ENCODE peak calls at places on chromosomes 12 and 14, in four cellular contexts. F is SK-N-SH, R is astrocyte of the cerebellum, P is ovary. W is an unnamed sample.

GRCh38 chr12:53643232-53643992 is 17.2 kb upstream of the ATF7 start:
- DNase-seq in F (no peak), R (no peak), P (no peak), W (no peak)

GRCh38 chr12:112768278-112768677 is 23.3 kb upstream of the RPH3A start:
- DNase-seq in F (no peak), R (no peak), P (no peak), W (no peak)

GRCh38 chr12:15928345-15928744 is 17.2 kb downstream of the DERA start:
- DNase-seq in F (no peak), R (peak; percentile 19), P (no peak), W (no peak)

GRCh38 chr14:106872619-106873446 is 1346.5 kb downstream of the TMEM121 start:
- DNase-seq in F (peak; percentile 66), R (no peak), P (peak; percentile 64), W (peak; percentile 67)

GRCh38 chr12:127729381-127729780 is 537.6 kb upstream of the TMEM132C start:
- DNase-seq in F (no peak), R (peak; percentile 26), P (no peak), W (no peak)

GRCh38 chr14:63840981-63841380 is 11.8 kb upstream of the SYNE2 start:
- DNase-seq in F (no peak), R (no peak), P (no peak), W (peak; percentile 53)

GRCh38 chr12:14601692-14602091 is 34.0 kb upstream of the PLBD1 start:
- DNase-seq in F (no peak), R (no peak), P (no peak), W (no peak)

GRCh38 chr14:99764222-99764706 is 28.9 kb upstream of the EML1 start:
- DNase-seq in F (no peak), R (no peak), P (no peak), W (no peak)

GRCh38 chr14:29896354-29896768 is 31.3 kb downstream of the PRKD1 start:
- DNase-seq in F (no peak), R (no peak), P (no peak), W (no peak)

GRCh38 chr12:129401572-129401971 is 502.3 kb downstream of the TMEM132D start:
- DNase-seq in F (no peak), R (no peak), P (no peak), W (no peak)

GRCh38 chr12:68769941-68770340 is 24.0 kb downstream of the SLC35E3 start:
- DNase-seq in F (no peak), R (no peak), P (no peak), W (no peak)

GRCh38 chr14:99698642-99699041 is 14.5 kb downstream of the CYP46A1 start:
- DNase-seq in F (no peak), R (no peak), P (no peak), W (no peak)

GRCh38 chr14:99688629-99689028 is 4.5 kb downstream of the CYP46A1 start:
- DNase-seq in F (no peak), R (no peak), P (no peak), W (no peak)

GRCh38 chr12:109652233-109652772 is 61.3 kb upstream of the FAM222A start:
- DNase-seq in F (no peak), R (no peak), P (no peak), W (peak; percentile 49)

GRCh38 chr12:88334271-88334670 is 192.2 kb downstream of the TMTC3 start:
- DNase-seq in F (no peak), R (peak; percentile 13), P (peak; percentile 32), W (no peak)

GRCh38 chr12:63223128-63223527 is 72.1 kb upstream of the AVPR1A start:
- DNase-seq in F (no peak), R (no peak), P (no peak), W (no peak)

GRCh38 chr12:128687851-128688250 is 135.9 kb downstream of the SLC15A4 start:
- DNase-seq in F (no peak), R (no peak), P (no peak), W (no peak)

GRCh38 chr14:67551940-67552339 is 18.9 kb downstream of the PLEKHH1 start:
- DNase-seq in F (no peak), R (no peak), P (no peak), W (no peak)

GRCh38 chr14:91270188-91270587 is 25.7 kb upstream of the GPR68 start:
- DNase-seq in F (no peak), R (no peak), P (no peak), W (no peak)

GRCh38 chr12:67920432-67920831 is 68.8 kb upstream of the IFNG-AS1 start:
- DNase-seq in F (no peak), R (no peak), P (no peak), W (no peak)

GRCh38 chr12:108634225-108634795 is 616 bp upstream of the SELPLG start:
- DNase-seq in F (no peak), R (no peak), P (no peak), W (no peak)

GRCh38 chr14:104319489-104320241 is 181.3 kb downstream of the KIF26A start:
- DNase-seq in F (no peak), R (no peak), P (no peak), W (peak; percentile 47)

GRCh38 chr14:100406505-100407131 is 83.5 kb downstream of the SLC25A47 start:
- DNase-seq in F (no peak), R (no peak), P (no peak), W (no peak)

GRCh38 chr14:75871181-75871880 is 110.5 kb downstream of the TGFB3 start:
- DNase-seq in F (no peak), R (no peak), P (no peak), W (peak; percentile 7)

GRCh38 chr12:52813885-52814709 is at the start of gene KRT4:
- DNase-seq in F (no peak), R (no peak), P (no peak), W (no peak)

GRCh38 chr14:105884808-105885281 is 358.5 kb downstream of the TMEM121 start:
- DNase-seq in F (no peak), R (no peak), P (peak; percentile 4), W (peak; percentile 8)

GRCh38 chr14:26917086-26917485 is 319.3 kb upstream of the NOVA1 start:
- DNase-seq in F (peak; percentile 1), R (peak; percentile 15), P (peak; percentile 16), W (no peak)

GRCh38 chr14:52355016-52355430 is 40.9 kb downstream of the PTGER2 start:
- DNase-seq in F (no peak), R (peak; percentile 95), P (no peak), W (no peak)

GRCh38 chr12:121576851-121577391 is 3.9 kb downstream of the KDM2B start:
- DNase-seq in F (no peak), R (peak; percentile 36), P (peak; percentile 45), W (no peak)
- H3K4me3 ChIP-seq in F (peak overlapping the region; percentile 55), R (peak overlapping the region; percentile 11), P (no peak overlapping the region), W (no peak overlapping the region)

GRCh38 chr12:111570090-111570961 is 28.8 kb downstream of the ATXN2 start:
- DNase-seq in F (no peak), R (peak; percentile 53), P (no peak), W (no peak)

GRCh38 chr12:111574797-111575443 is 24.2 kb downstream of the ATXN2 start:
- DNase-seq in F (no peak), R (no peak), P (no peak), W (no peak)

GRCh38 chr12:111569363-111570089 is 29.6 kb downstream of the ATXN2 start:
- DNase-seq in F (no peak), R (no peak), P (no peak), W (no peak)
- H3K4me3 ChIP-seq in F (no peak overlapping the region), R (no peak overlapping the region), P (no peak overlapping the region), W (no peak overlapping the region)

GRCh38 chr12:2825133-2825532 is 9.7 kb downstream of the NRIP2 start:
- DNase-seq in F (no peak), R (no peak), P (no peak), W (no peak)

GRCh38 chr12:2824541-2824940 is 10.3 kb downstream of the NRIP2 start:
- DNase-seq in F (no peak), R (no peak), P (no peak), W (no peak)

GRCh38 chr12:2820432-2820831 is 8.0 kb downstream of the ITFG2 start:
- DNase-seq in F (no peak), R (no peak), P (no peak), W (no peak)

GRCh38 chr12:2823483-2823882 is 11.0 kb downstream of the ITFG2 start:
- DNase-seq in F (no peak), R (no peak), P (no peak), W (no peak)

DNA sequence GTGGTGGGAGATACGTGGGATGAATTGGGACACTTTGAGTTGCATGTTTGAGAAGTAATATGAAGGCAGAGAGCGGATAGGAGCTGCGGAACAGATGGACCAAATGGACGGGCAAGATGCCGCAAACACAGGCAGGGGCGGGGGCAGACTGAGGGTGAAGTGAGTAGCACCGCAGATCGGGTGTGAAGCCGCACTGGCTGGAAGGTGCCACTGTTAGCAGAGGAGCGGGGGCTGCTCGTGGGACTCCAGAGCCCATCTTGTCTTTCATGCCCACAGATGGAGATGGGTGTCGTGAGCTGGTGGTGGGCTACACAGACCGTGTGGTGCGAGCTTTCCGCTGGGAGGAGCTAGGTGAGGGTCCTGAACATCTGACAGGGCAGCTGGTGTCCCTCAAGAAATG is 7.3 kb downstream of the ITFG2 start:
- DNase-seq in F (no peak), R (no peak), P (no peak), W (no peak)
- H3K4me3 ChIP-seq in F (no peak overlapping the region), R (no peak overlapping the region), P (no peak overlapping the region), W (no peak overlapping the region)

GRCh38 chr12:6823161-6824084 is 1.8 kb downstream of the GPR162 start:
- DNase-seq in F (no peak), R (no peak), P (no peak), W (no peak)
- H3K4me3 ChIP-seq in F (no peak overlapping the region), R (no peak overlapping the region), P (no peak overlapping the region), W (no peak overlapping the region)

GRCh38 chr12:117689857-117690256 is 278.9 kb downstream of the KSR2 start:
- DNase-seq in F (no peak), R (no peak), P (no peak), W (no peak)

GRCh38 chr12:117686210-117686609 is 282.6 kb downstream of the KSR2 start:
- DNase-seq in F (no peak), R (no peak), P (no peak), W (no peak)

GRCh38 chr12:117685115-117685926 is 283.5 kb downstream of the KSR2 start:
- DNase-seq in F (peak; percentile 84), R (peak; percentile 59), P (peak; percentile 15), W (peak; percentile 83)

GRCh38 chr12:117684471-117684870 is 284.3 kb downstream of the KSR2 start:
- DNase-seq in F (no peak), R (no peak), P (no peak), W (no peak)

DNA sequence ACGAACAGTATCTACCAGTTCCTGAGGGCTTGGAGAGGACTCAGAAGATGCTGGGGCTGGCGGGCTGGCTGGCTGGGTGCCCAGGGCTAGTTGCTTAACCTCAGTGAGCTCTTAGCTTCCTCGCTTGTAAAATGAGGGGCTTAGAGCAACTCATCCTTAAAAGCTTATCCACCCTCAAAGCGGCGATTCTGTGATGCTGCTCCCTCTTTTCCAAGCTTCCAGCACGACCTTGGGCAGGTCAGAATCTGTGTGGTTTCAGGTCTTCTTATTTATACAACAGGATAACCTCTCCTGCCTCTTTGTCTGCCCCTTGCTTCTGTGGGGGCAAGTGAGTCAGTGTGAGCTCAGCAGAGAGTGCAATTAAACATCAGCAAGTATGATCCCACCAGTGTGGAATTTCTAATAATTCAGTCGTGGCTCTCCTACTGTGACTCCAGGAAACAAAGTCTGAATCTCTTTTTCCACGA is 281.8 kb downstream of the KSR2 start:
- DNase-seq in F (peak; percentile 23), R (peak; percentile 34), P (no peak), W (peak; percentile 18)
- H3K4me3 ChIP-seq in F (peak overlapping the region; percentile 54), R (no peak overlapping the region), P (no peak overlapping the region), W (no peak overlapping the region)

GRCh38 chr14:55131782-55132181 is 2.7 kb downstream of the LGALS3 start:
- DNase-seq in F (no peak), R (no peak), P (peak; percentile 50), W (no peak)
- H3K4me3 ChIP-seq in F (no peak overlapping the region), R (no peak overlapping the region), P (no peak overlapping the region), W (no peak overlapping the region)

W was measured in BE2C.